ENCODE peak calls at places on chromosomes 2 and 18, in eight cellular contexts. C is colonic mucosa, G is AG04450, E is neural crest cell, I is HTR-8/SVneo, Y is ELF-1, B is uterus, Q is NCI-H1417. O is an unnamed sample.

GRCh38 chr2:222281495-222281894 is 17.3 kb downstream of the PAX3 start:
- DNase-seq in I (no peak), E (no peak), Q (no peak), C (no peak), B (no peak), G (no peak), Y (no peak), O (no peak)

GRCh38 chr2:5798083-5798482 is 105.9 kb downstream of the SOX11 start:
- DNase-seq in I (no peak), G (peak; percentile 63), B (no peak), C (no peak), Q (no peak), Y (peak; percentile 5), E (no peak), O (no peak)

GRCh38 chr2:58067001-58067400 is 20.4 kb downstream of the VRK2 start:
- DNase-seq in I (no peak), C (no peak), E (no peak), Q (no peak), G (no peak), Y (no peak), B (no peak), O (no peak)

GRCh38 chr2:126901459-126901858 is 2.8 kb downstream of the TEX51 start:
- DNase-seq in I (no peak), E (no peak), Q (no peak), B (no peak), C (no peak), G (no peak), Y (no peak), O (no peak)

GRCh38 chr2:240129731-240130392 is 6.2 kb downstream of the COPS9 start:
- DNase-seq in I (no peak), Y (no peak), B (no peak), Q (no peak), E (no peak), G (no peak), C (no peak), O (no peak)

GRCh38 chr2:173164361-173164760 is 88.7 kb downstream of the MAP3K20 start:
- DNase-seq in C (no peak), G (no peak), I (no peak), B (no peak), Y (no peak), E (no peak), Q (no peak), O (no peak)

GRCh38 chr2:227456772-227457171 is 15.2 kb upstream of the AGFG1 start:
- DNase-seq in I (no peak), B (no peak), E (no peak), G (no peak), C (no peak), Q (no peak), Y (no peak), O (no peak)

GRCh38 chr2:116733699-116734098 is 1080.8 kb upstream of the DDX18 start:
- DNase-seq in E (no peak), I (no peak), G (no peak), C (no peak), Y (no peak), Q (no peak), B (no peak), O (no peak)

GRCh38 chr2:168661404-168661869 is 141.0 kb upstream of the NOSTRIN start:
- DNase-seq in C (no peak), Y (peak; percentile 32), E (no peak), I (no peak), G (no peak), Q (peak; percentile 42), B (no peak), O (peak; percentile 75)

GRCh38 chr2:25617948-25618646 is 55.3 kb downstream of the DTNB start:
- DNase-seq in E (no peak), C (no peak), B (no peak), G (peak; percentile 55), Q (no peak), I (no peak), Y (no peak), O (no peak)

GRCh38 chr2:223465793-223466192 is 136.4 kb downstream of the SCG2 start:
- DNase-seq in I (peak; percentile 53), Y (no peak), Q (no peak), E (no peak), B (peak; percentile 82), G (peak; percentile 79), C (peak; percentile 53), O (no peak)

GRCh38 chr18:60022671-60023276 is 123.0 kb downstream of the PMAIP1 start:
- DNase-seq in G (no peak), Q (no peak), C (no peak), I (no peak), Y (no peak), B (no peak), E (no peak), O (no peak)

GRCh38 chr18:14944838-14945237 is 196.9 kb downstream of the ANKRD30B start:
- DNase-seq in Y (no peak), E (no peak), C (no peak), B (no peak), I (no peak), G (no peak), Q (no peak), O (no peak)

GRCh38 chr2:235709969-235710879 is 216.4 kb downstream of the AGAP1 start:
- DNase-seq in G (no peak), C (no peak), I (no peak), Q (peak; percentile 76), E (no peak), B (no peak), Y (no peak), O (no peak)

GRCh38 chr18:45780568-45780967 is 44.9 kb upstream of the SIGLEC15 start:
- DNase-seq in Y (peak; percentile 8), E (no peak), G (no peak), C (no peak), Q (no peak), I (no peak), B (no peak), O (no peak)

GRCh38 chr2:120552800-120553471 is 182.7 kb upstream of the GLI2 start:
- DNase-seq in G (no peak), C (peak; percentile 87), B (peak; percentile 61), E (peak; percentile 60), Y (peak; percentile 94), Q (peak; percentile 61), I (peak; percentile 25), O (peak; percentile 98)

GRCh38 chr2:110768591-110768990 is 36.2 kb downstream of the ACOXL start:
- DNase-seq in I (no peak), Y (peak; percentile 26), G (no peak), Q (no peak), C (no peak), E (no peak), B (no peak), O (no peak)

O was measured in GM23338.